ENCODE peak calls at places on chromosomes 5 and 9, in five cellular contexts. O is SK-N-SH, V is HepG2, D is IMR-90, M is GM12878. N is an unnamed sample.

GRCh38 chr5:76303917-76304316 is 99.2 kb upstream of the IQGAP2 start:
- DNase-seq in M (peak; percentile 34), O (no peak), D (no peak), V (no peak), N (no peak)

GRCh38 chr5:159951387-159951786 is 35.1 kb downstream of the ADRA1B start:
- DNase-seq in D (peak; percentile 27), O (peak; percentile 36), M (no peak), V (no peak), N (no peak)

GRCh38 chr9:136098844-136099243 is 3.8 kb upstream of the NACC2 start:
- DNase-seq in D (no peak), V (no peak), M (no peak), O (no peak), N (no peak)

GRCh38 chr9:96256800-96257199 is 45.2 kb downstream of the HSD17B3 start:
- DNase-seq in M (no peak), D (peak; percentile 11), V (peak; percentile 12), O (no peak), N (peak; percentile 79)

GRCh38 chr5:132226516-132227234 is 978 bp downstream of the P4HA2 start:
- DNase-seq in D (peak; percentile 25), O (no peak), M (no peak), V (no peak), N (no peak)

GRCh38 chr9:106890621-106891020 is 27.7 kb downstream of the ZNF462 start:
- DNase-seq in D (no peak), V (no peak), M (no peak), O (no peak), N (no peak)

GRCh38 chr9:3894764-3895163 is 369.0 kb upstream of the RFX3 start:
- DNase-seq in V (no peak), D (peak; percentile 97), O (no peak), M (no peak), N (no peak)

GRCh38 chr5:156913719-156914370 is 49.2 kb downstream of the TIMD4 start:
- DNase-seq in V (no peak), O (no peak), D (no peak), M (peak; percentile 68), N (no peak)

GRCh38 chr9:11199335-11199734 is 586.5 kb upstream of the PTPRD start:
- DNase-seq in D (no peak), V (no peak), M (no peak), O (no peak), N (no peak)

GRCh38 chr5:163585206-163585605 is 79.8 kb downstream of the MAT2B start:
- DNase-seq in V (no peak), O (no peak), D (peak; percentile 95), M (no peak), N (no peak)

GRCh38 chr5:891837-892389 is 688 bp downstream of the BRD9 start:
- DNase-seq in O (no peak), V (no peak), D (peak; percentile 17), M (no peak), N (no peak)

GRCh38 chr9:87088621-87089020 is 141.3 kb upstream of the GAS1 start:
- DNase-seq in D (no peak), O (no peak), M (no peak), V (no peak), N (no peak)

GRCh38 chr5:123754903-123755302 is 242.9 kb downstream of the CSNK1G3 start:
- DNase-seq in M (no peak), D (peak; percentile 34), V (no peak), O (peak; percentile 20), N (no peak)

GRCh38 chr5:42506662-42507061 is 83.4 kb downstream of the GHR start:
- DNase-seq in D (no peak), M (no peak), O (no peak), V (no peak), N (no peak)

GRCh38 chr5:97089149-97089801 is 53.1 kb downstream of the LIX1 start:
- DNase-seq in D (no peak), M (no peak), O (no peak), V (no peak), N (peak; percentile 33)

GRCh38 chr5:107669543-107670027 is 1.2 kb downstream of the EFNA5 start:
- DNase-seq in D (peak; percentile 2), V (no peak), M (no peak), O (peak; percentile 65), N (no peak)

GRCh38 chr9:106727969-106728368 is 135.0 kb upstream of the ZNF462 start:
- DNase-seq in V (no peak), D (no peak), O (no peak), M (no peak), N (no peak)

GRCh38 chr5:143052967-143053682 is 282.9 kb downstream of the ARHGAP26 start:
- DNase-seq in O (no peak), M (no peak), D (no peak), V (no peak), N (no peak)
- TF ChIP-seq MXI1 in O (no peak), M (no peak), D (no peak), V (no peak), N (no peak)

DNA sequence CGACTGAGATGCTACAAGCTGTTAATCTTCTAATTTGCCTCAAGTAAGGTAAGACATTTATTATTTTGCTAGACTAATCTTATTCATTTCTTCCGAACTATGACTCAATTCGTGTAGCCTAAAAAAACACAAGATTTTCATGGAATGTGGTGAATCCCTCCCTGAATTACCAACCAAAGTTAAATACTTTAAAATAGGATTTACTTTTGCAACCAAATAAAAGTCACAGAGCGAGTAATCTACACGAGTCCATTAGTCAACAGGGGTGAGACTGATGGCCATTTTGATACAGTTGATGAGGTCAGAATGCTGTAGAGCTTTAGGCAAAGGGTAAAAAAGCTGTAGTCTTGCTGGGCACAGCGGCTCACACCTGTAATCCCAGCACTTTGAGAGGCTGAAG is 13.1 kb upstream of the BNC2 start:
- DNase-seq in O (no peak), M (no peak), V (no peak), D (peak; percentile 27), N (no peak)
- TF ChIP-seq MXI1 in O (no peak), M (no peak), V (no peak), D (no peak), N (no peak)

DNA sequence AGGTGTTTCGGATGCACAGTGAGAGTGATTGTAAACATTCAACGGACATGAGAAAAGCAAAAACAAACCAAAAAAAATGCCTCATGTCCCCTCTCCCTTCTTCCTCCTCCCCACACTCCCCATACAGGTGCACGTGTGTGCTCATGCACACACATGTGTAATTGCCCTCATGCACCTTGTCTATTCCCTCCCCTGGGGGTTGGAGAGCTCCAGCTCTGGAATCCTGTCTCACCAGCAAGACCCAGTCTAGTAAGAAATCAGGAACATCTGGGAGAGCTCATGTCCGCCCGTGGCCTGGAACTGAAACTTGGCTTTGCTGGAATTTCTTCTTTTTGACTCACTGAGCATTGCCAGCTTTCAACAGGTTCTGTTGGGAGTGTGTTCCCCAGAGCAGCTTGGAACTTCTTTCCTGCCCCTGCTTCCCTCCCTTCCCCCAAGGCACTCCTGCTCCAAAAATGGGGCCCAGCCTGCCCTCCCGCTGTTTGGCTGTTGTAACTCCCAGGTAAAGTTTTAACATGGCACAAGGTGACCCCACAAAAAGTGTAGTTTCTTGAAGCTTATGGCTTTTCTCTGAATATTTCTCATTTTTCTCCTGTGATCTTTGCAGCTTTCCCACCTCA is 190.1 kb downstream of the NR3C1 start:
- DNase-seq in M (no peak), V (no peak), O (no peak), D (peak; percentile 54), N (no peak)
- TF ChIP-seq MXI1 in M (no peak), V (no peak), O (no peak), D (no peak), N (no peak)

GRCh38 chr9:93824386-93825294 is 130.5 kb downstream of the BARX1 start:
- DNase-seq in M (no peak), O (peak; percentile 6), V (no peak), D (no peak), N (peak; percentile 5)
- TF ChIP-seq MXI1 in M (no peak), O (no peak), V (no peak), D (no peak), N (no peak)

GRCh38 chr5:91164424-91164823 is 218.7 kb downstream of the ARRDC3 start:
- DNase-seq in O (no peak), M (no peak), V (no peak), D (no peak), N (no peak)

GRCh38 chr5:91170266-91170665 is 212.9 kb downstream of the ARRDC3 start:
- DNase-seq in V (no peak), O (no peak), M (no peak), D (peak; percentile 85), N (no peak)

GRCh38 chr5:91162534-91163381 is 220.4 kb downstream of the ARRDC3 start:
- DNase-seq in M (peak; percentile 78), D (peak; percentile 95), O (no peak), V (peak; percentile 48), N (no peak)

GRCh38 chr5:91168859-91169258 is 214.3 kb downstream of the ARRDC3 start:
- DNase-seq in D (no peak), V (no peak), M (no peak), O (no peak), N (no peak)

GRCh38 chr5:91166040-91166807 is 216.9 kb downstream of the ARRDC3 start:
- DNase-seq in V (no peak), O (no peak), D (peak; percentile 75), M (no peak), N (no peak)
- TF ChIP-seq MXI1 in V (no peak), O (no peak), D (no peak), M (no peak), N (no peak)

N was measured in K562.